ENCODE peak calls at places on chromosome X, in four cellular contexts. One of them, this sample, is unnamed.
A peak's percentile ranks its signal among the peaks of the same experiment; 100 is the strongest.

GRCh38 chrX:1466971-1467561 is 14.4 kb upstream of the ASMTL start:
- DNase-seq in AG09319: no peak
- DNase-seq in NCI-H345: no peak
- DNase-seq in tibial artery: no peak
- DNase-seq in this sample: no peak

GRCh38 chrX:18674788-18675735 is 3.2 kb upstream of the RS1 start:
- DNase-seq in AG09319: peak; percentile 35
- DNase-seq in NCI-H345: peak; percentile 83
- DNase-seq in tibial artery: peak; percentile 83
- DNase-seq in this sample: peak; percentile 35

GRCh38 chrX:53244610-53245009 is 19.6 kb upstream of the KDM5C start:
- DNase-seq in AG09319: no peak
- DNase-seq in tibial artery: no peak
- DNase-seq in NCI-H345: no peak
- DNase-seq in this sample: no peak

GRCh38 chrX:2320580-2321327 is 180.0 kb downstream of the DHRSX start:
- DNase-seq in tibial artery: no peak
- DNase-seq in NCI-H345: no peak
- DNase-seq in AG09319: peak; percentile 89
- DNase-seq in this sample: peak; percentile 43

GRCh38 chrX:103437147-103437873 is 61.0 kb downstream of the BEX3 start:
- DNase-seq in tibial artery: no peak
- DNase-seq in AG09319: no peak
- DNase-seq in NCI-H345: no peak
- DNase-seq in this sample: no peak

GRCh38 chrX:34546366-34546765 is 110.7 kb downstream of the TMEM47 start:
- DNase-seq in NCI-H345: no peak
- DNase-seq in tibial artery: no peak
- DNase-seq in AG09319: no peak
- DNase-seq in this sample: no peak

GRCh38 chrX:43677993-43678392 is 21.9 kb downstream of the MAOA start:
- DNase-seq in AG09319: no peak
- DNase-seq in tibial artery: no peak
- DNase-seq in NCI-H345: no peak
- DNase-seq in this sample: no peak

GRCh38 chrX:22340022-22340616 is 67.4 kb downstream of the CBLL2 start:
- DNase-seq in AG09319: no peak
- DNase-seq in NCI-H345: no peak
- DNase-seq in tibial artery: no peak
- DNase-seq in this sample: no peak

GRCh38 chrX:49840679-49841078 is 11.6 kb downstream of the PAGE4 start:
- DNase-seq in NCI-H345: peak; percentile 84
- DNase-seq in tibial artery: no peak
- DNase-seq in AG09319: no peak
- DNase-seq in this sample: peak; percentile 19

GRCh38 chrX:153312842-153313241 is 8.7 kb downstream of the PNMA6F start:
- DNase-seq in tibial artery: no peak
- DNase-seq in NCI-H345: no peak
- DNase-seq in AG09319: no peak
- DNase-seq in this sample: no peak

GRCh38 chrX:103792916-103793540 is 16.4 kb downstream of the PLP1 start:
- DNase-seq in AG09319: peak; percentile 11
- DNase-seq in NCI-H345: no peak
- DNase-seq in tibial artery: no peak
- DNase-seq in this sample: peak; percentile 40

GRCh38 chrX:117607571-117607970 is 509.0 kb downstream of the KLHL13 start:
- DNase-seq in AG09319: no peak
- DNase-seq in tibial artery: no peak
- DNase-seq in NCI-H345: no peak
- DNase-seq in this sample: no peak

GRCh38 chrX:39688576-39689373 is 409.0 kb downstream of the BCOR start:
- DNase-seq in NCI-H345: peak; percentile 66
- DNase-seq in tibial artery: peak; percentile 83
- DNase-seq in AG09319: no peak
- DNase-seq in this sample: no peak

GRCh38 chrX:105645667-105646354 is 176.5 kb upstream of the NRK start:
- DNase-seq in AG09319: no peak
- DNase-seq in tibial artery: no peak
- DNase-seq in NCI-H345: no peak
- DNase-seq in this sample: no peak

GRCh38 chrX:78957768-78958130 is 12.6 kb downstream of the P2RY10 start:
- DNase-seq in AG09319: no peak
- DNase-seq in NCI-H345: no peak
- DNase-seq in tibial artery: no peak
- DNase-seq in this sample: no peak

GRCh38 chrX:106933538-106933961 is 13.3 kb downstream of the CLDN2 start:
- DNase-seq in NCI-H345: no peak
- DNase-seq in AG09319: no peak
- DNase-seq in tibial artery: no peak
- DNase-seq in this sample: no peak

GRCh38 chrX:143027262-143027661 is 1.5 kb downstream of the SPANXN4 start:
- DNase-seq in NCI-H345: no peak
- DNase-seq in tibial artery: no peak
- DNase-seq in AG09319: no peak
- DNase-seq in this sample: no peak

GRCh38 chrX:45323387-45323786 is 122.7 kb upstream of the DIPK2B start:
- DNase-seq in AG09319: no peak
- DNase-seq in tibial artery: no peak
- DNase-seq in NCI-H345: no peak
- DNase-seq in this sample: no peak

GRCh38 chrX:11766487-11766886 is 8.4 kb downstream of the MSL3 start:
- DNase-seq in AG09319: no peak
- DNase-seq in NCI-H345: no peak
- DNase-seq in tibial artery: no peak
- DNase-seq in this sample: no peak

GRCh38 chrX:65750674-65751469 is 83.4 kb downstream of the MSN start:
- DNase-seq in NCI-H345: no peak
- DNase-seq in AG09319: no peak
- DNase-seq in tibial artery: no peak
- DNase-seq in this sample: no peak

GRCh38 chrX:98506907-98507306 is 1623.2 kb downstream of the RPA4 start:
- DNase-seq in AG09319: no peak
- DNase-seq in tibial artery: no peak
- DNase-seq in NCI-H345: no peak
- DNase-seq in this sample: no peak

GRCh38 chrX:139532834-139533233 is 2.3 kb downstream of the F9 start:
- DNase-seq in AG09319: no peak
- DNase-seq in tibial artery: no peak
- DNase-seq in NCI-H345: no peak
- DNase-seq in this sample: no peak

GRCh38 chrX:139972629-139973257 is 7.4 kb upstream of the CXorf66 start:
- DNase-seq in AG09319: no peak
- DNase-seq in NCI-H345: no peak
- DNase-seq in tibial artery: no peak
- DNase-seq in this sample: no peak

GRCh38 chrX:72308209-72308565 is 2.5 kb upstream of the CITED1 start:
- DNase-seq in tibial artery: no peak
- DNase-seq in AG09319: no peak
- DNase-seq in NCI-H345: no peak
- DNase-seq in this sample: no peak

GRCh38 chrX:115616943-115617563 is 56.1 kb downstream of the PLS3 start:
- DNase-seq in AG09319: no peak
- DNase-seq in tibial artery: no peak
- DNase-seq in NCI-H345: peak; percentile 4
- DNase-seq in this sample: peak; percentile 26

GRCh38 chrX:78042601-78043000 is 61.4 kb upstream of the PGK1 start:
- DNase-seq in NCI-H345: no peak
- DNase-seq in tibial artery: no peak
- DNase-seq in AG09319: no peak
- DNase-seq in this sample: no peak